ENCODE peak calls at places on chromosomes 4 and X, in seven cellular contexts. A is PC-3; C is nephron progenitor cell; W is ELR; E is activated CD8-positive, alpha-beta memory T cell treated with anti-CD3 and anti-CD28 coated beads for 48 hours; F is effector CD8-positive, alpha-beta T cell; X is amygdala. Z is an unnamed sample.

GRCh38 chrX:2848806-2849420 is 20.2 kb downstream of the GYG2 start:
- DNase-seq in A (peak; percentile 19), C (peak; percentile 21), W (peak; percentile 57), E (no peak), F (no peak), X (no peak), Z (no peak)

GRCh38 chr4:57104706-57105560 is 5.3 kb downstream of the IGFBP7 start:
- DNase-seq in A (no peak), C (no peak), W (no peak), E (no peak), F (no peak), X (no peak), Z (no peak)

GRCh38 chrX:111376897-111377601 is 34.9 kb downstream of the DCX start:
- DNase-seq in A (no peak), C (no peak), W (no peak), E (no peak), F (no peak), X (no peak), Z (no peak)

GRCh38 chr4:18025263-18025662 is 3.7 kb upstream of the LCORL start:
- DNase-seq in A (no peak), C (no peak), W (no peak), E (no peak), F (no peak), X (no peak), Z (no peak)

GRCh38 chr4:97150966-97151365 is 992.3 kb downstream of the STPG2 start:
- DNase-seq in A (peak; percentile 68), C (no peak), W (no peak), E (no peak), F (no peak), X (no peak), Z (no peak)

GRCh38 chr4:7103599-7104365 is 35.9 kb upstream of the GRPEL1 start:
- DNase-seq in A (no peak), C (peak; percentile 34), W (no peak), E (no peak), F (peak; percentile 27), X (peak; percentile 84), Z (no peak)

GRCh38 chr4:181564616-181565015 is 678.6 kb upstream of the TENM3 start:
- DNase-seq in A (no peak), C (no peak), W (peak; percentile 19), E (no peak), F (no peak), X (no peak), Z (no peak)

GRCh38 chr4:6421397-6421796 is 51.0 kb downstream of the PPP2R2C start:
- DNase-seq in A (no peak), C (no peak), W (no peak), E (no peak), F (no peak), X (no peak), Z (no peak)

GRCh38 chr4:115356176-115356575 is 242.8 kb upstream of the NDST4 start:
- DNase-seq in A (no peak), C (no peak), W (no peak), E (no peak), F (no peak), X (no peak), Z (no peak)

GRCh38 chr4:83174844-83175414 is 60.4 kb upstream of the PLAC8 start:
- DNase-seq in A (no peak), C (no peak), W (no peak), E (no peak), F (no peak), X (no peak), Z (no peak)

GRCh38 chr4:147678121-147678520 is 5.8 kb downstream of the PRMT9 start:
- DNase-seq in A (no peak), C (no peak), W (no peak), E (no peak), F (no peak), X (no peak), Z (no peak)

GRCh38 chrX:21959362-21960051 is 19.0 kb downstream of the SMS start:
- DNase-seq in A (no peak), C (no peak), W (no peak), E (no peak), F (no peak), X (no peak), Z (no peak)

GRCh38 chr4:152942346-152942745 is 6.2 kb downstream of the FHDC1 start:
- DNase-seq in A (no peak), C (no peak), W (no peak), E (no peak), F (no peak), X (no peak), Z (no peak)

GRCh38 chrX:85084770-85085393 is 81.2 kb downstream of the APOOL start:
- DNase-seq in A (peak; percentile 55), C (peak; percentile 25), W (peak; percentile 36), E (no peak), F (no peak), X (no peak), Z (no peak)

GRCh38 chrX:21770631-21771321 is 12.9 kb upstream of the SMPX start:
- DNase-seq in A (peak; percentile 55), C (no peak), W (no peak), E (no peak), F (no peak), X (no peak), Z (no peak)

GRCh38 chrX:48306175-48306574 is 50.3 kb downstream of the SSX3 start:
- DNase-seq in A (no peak), C (no peak), W (no peak), E (no peak), F (no peak), X (no peak), Z (no peak)

GRCh38 chr4:164350086-164350485 is 403.8 kb upstream of the SMIM31 start:
- DNase-seq in A (peak; percentile 76), C (no peak), W (no peak), E (no peak), F (no peak), X (no peak), Z (no peak)

GRCh38 chrX:110741213-110741796 is 54.3 kb downstream of the CHRDL1 start:
- DNase-seq in A (peak; percentile 10), C (no peak), W (peak; percentile 87), E (no peak), F (no peak), X (no peak), Z (no peak)

GRCh38 chr4:15963568-15963967 is 593 bp upstream of the FGFBP2 start:
- DNase-seq in A (no peak), C (no peak), W (no peak), E (peak; percentile 49), F (peak; percentile 1), X (no peak), Z (no peak)

GRCh38 chrX:151019837-151020236 is 36.7 kb downstream of the HMGB3 start:
- DNase-seq in A (peak; percentile 13), C (no peak), W (peak; percentile 63), E (no peak), F (no peak), X (no peak), Z (no peak)

GRCh38 chr4:119189638-119190037 is 22.9 kb upstream of the USP53 start:
- DNase-seq in A (no peak), C (no peak), W (no peak), E (no peak), F (no peak), X (no peak), Z (no peak)

GRCh38 chrX:77275392-77275791 is 171.8 kb upstream of the FGF16 start:
- DNase-seq in A (no peak), C (no peak), W (no peak), E (no peak), F (no peak), X (no peak), Z (no peak)

GRCh38 chr4:48268956-48269860 is at the start of gene TEC:
- DNase-seq in A (peak; percentile 50), C (peak; percentile 63), W (peak; percentile 77), E (no peak), F (peak; percentile 36), X (no peak), Z (peak; percentile 45)

GRCh38 chr4:124030038-124030638 is 633.5 kb downstream of the SPRY1 start:
- DNase-seq in A (no peak), C (no peak), W (no peak), E (no peak), F (no peak), X (no peak), Z (no peak)

GRCh38 chr4:183950536-183950935 is 45.4 kb downstream of the STOX2 start:
- DNase-seq in A (no peak), C (no peak), W (no peak), E (no peak), F (no peak), X (no peak), Z (no peak)

GRCh38 chrX:112839856-112840255 is 775 bp downstream of the AMOT start:
- DNase-seq in A (no peak), C (no peak), W (no peak), E (no peak), F (no peak), X (no peak), Z (no peak)

GRCh38 chrX:32852203-32852602 is 359.1 kb downstream of the DMD start:
- DNase-seq in A (no peak), C (no peak), W (no peak), E (no peak), F (no peak), X (no peak), Z (no peak)

GRCh38 chr4:141587897-141588296 is 48.5 kb upstream of the IL15 start:
- DNase-seq in A (peak; percentile 67), C (no peak), W (peak; percentile 68), E (no peak), F (no peak), X (no peak), Z (no peak)

GRCh38 chr4:158946825-158947224 is 156.1 kb upstream of the RAPGEF2 start:
- DNase-seq in A (no peak), C (no peak), W (no peak), E (no peak), F (no peak), X (no peak), Z (no peak)

GRCh38 chrX:18666614-18667013 is 5.3 kb downstream of the RS1 start:
- DNase-seq in A (no peak), C (no peak), W (no peak), E (no peak), F (no peak), X (no peak), Z (no peak)

GRCh38 chr4:155509619-155510018 is 132.9 kb upstream of the MAP9 start:
- DNase-seq in A (peak; percentile 25), C (no peak), W (no peak), E (no peak), F (no peak), X (no peak), Z (no peak)